ENCODE peak calls at places on chromosomes 1 and 21, in eight cellular contexts. K is iPS-NIHi11, L is T-helper 2 cell, M is dorsolateral prefrontal cortex, S is NAMALWA, W is sciatic nerve, D is heart right ventricle, I is GM04504. J is an unnamed sample.
A peak's percentile ranks its signal among the peaks of the same experiment; 100 is the strongest.

GRCh38 chr21:17602874-17603273 is 9.8 kb downstream of the BTG3 start:
- DNase-seq in W (no peak), I (no peak), M (no peak), K (no peak), L (no peak), S (no peak), D (no peak), J (no peak)

GRCh38 chr1:181936768-181937581 is 124.5 kb downstream of the ZNF648 start:
- DNase-seq in D (no peak), M (peak; percentile 51), L (no peak), W (no peak), K (peak; percentile 83), I (no peak), S (peak; percentile 81), J (no peak)

GRCh38 chr1:184691719-184692324 is 62.8 kb downstream of the EDEM3 start:
- DNase-seq in W (no peak), D (no peak), M (no peak), K (peak; percentile 36), L (no peak), I (peak; percentile 41), S (peak; percentile 37), J (no peak)

GRCh38 chr1:68384872-68385390 is 64.8 kb downstream of the RPE65 start:
- DNase-seq in W (no peak), M (no peak), I (peak; percentile 24), L (no peak), S (no peak), D (no peak), K (no peak), J (no peak)

GRCh38 chr1:205791568-205792180 is 16.4 kb upstream of the RAB29 start:
- DNase-seq in I (no peak), S (peak; percentile 74), K (peak; percentile 78), M (peak; percentile 75), D (peak; percentile 38), L (peak; percentile 23), W (peak; percentile 82), J (peak; percentile 41)

GRCh38 chr21:27425172-27425571 is 458.3 kb upstream of the ADAMTS5 start:
- DNase-seq in I (no peak), K (no peak), W (no peak), L (no peak), D (no peak), S (no peak), M (no peak), J (no peak)

GRCh38 chr21:33783580-33783979 is 132.0 kb downstream of the ATP5PO start:
- DNase-seq in D (no peak), S (no peak), W (no peak), I (no peak), L (no peak), M (no peak), K (no peak), J (no peak)

GRCh38 chr1:178308438-178308837 is 188.3 kb downstream of the CLEC20A start:
- DNase-seq in D (no peak), M (no peak), S (no peak), L (no peak), K (no peak), I (no peak), W (no peak), J (no peak)

GRCh38 chr1:38728176-38728908 is 131.2 kb downstream of the RRAGC start:
- DNase-seq in L (no peak), I (peak; percentile 3), D (peak; percentile 64), K (no peak), S (no peak), M (peak; percentile 22), W (peak; percentile 73), J (no peak)

GRCh38 chr1:1305300-1306069 is 2.2 kb downstream of the ACAP3 start:
- DNase-seq in D (peak; percentile 73), M (peak; percentile 60), I (peak; percentile 58), K (no peak), S (peak; percentile 90), W (peak; percentile 85), L (peak; percentile 47), J (peak; percentile 43)

GRCh38 chr1:109466100-109466439 is 276 bp upstream of the SYPL2 start:
- DNase-seq in M (no peak), D (no peak), W (no peak), K (no peak), S (no peak), L (no peak), I (no peak), J (no peak)

GRCh38 chr1:67618285-67619018 is 66.5 kb upstream of the GADD45A start:
- DNase-seq in W (peak; percentile 80), I (peak; percentile 72), M (peak; percentile 40), L (no peak), D (peak; percentile 21), S (no peak), K (no peak), J (no peak)

GRCh38 chr1:16180291-16180824 is 24.5 kb upstream of the EPHA2 start:
- DNase-seq in I (peak; percentile 19), K (no peak), W (no peak), M (no peak), S (no peak), D (no peak), L (no peak), J (no peak)

GRCh38 chr1:153095764-153096163 is 1.4 kb upstream of the SPRR2E start:
- DNase-seq in I (no peak), K (no peak), W (no peak), D (no peak), M (no peak), L (no peak), S (no peak), J (no peak)

GRCh38 chr1:76501576-76502219 is 365.6 kb upstream of the ST6GALNAC5 start:
- DNase-seq in K (peak; percentile 22), D (no peak), W (no peak), M (no peak), L (no peak), S (no peak), I (no peak), J (no peak)

GRCh38 chr1:231196307-231196706 is 34.4 kb downstream of the TRIM67 start:
- DNase-seq in M (no peak), I (no peak), D (no peak), W (no peak), K (no peak), S (no peak), L (no peak), J (no peak)

GRCh38 chr1:65267291-65268087 is 41.9 kb upstream of the DNAJC6 start:
- DNase-seq in M (no peak), I (no peak), D (no peak), K (no peak), S (no peak), L (no peak), W (no peak), J (no peak)

GRCh38 chr1:174008979-174009378 is 13.2 kb downstream of the RC3H1 start:
- DNase-seq in S (no peak), W (no peak), L (no peak), I (no peak), D (no peak), M (no peak), K (no peak), J (no peak)

GRCh38 chr21:28333455-28334108 is 659.1 kb downstream of the LTN1 start:
- DNase-seq in W (no peak), L (no peak), S (no peak), D (no peak), M (no peak), K (no peak), I (peak; percentile 63), J (no peak)

GRCh38 chr1:205365945-205366463 is 9.3 kb upstream of the KLHDC8A start:
- DNase-seq in D (no peak), M (no peak), S (no peak), I (no peak), K (no peak), L (no peak), W (no peak), J (no peak)